ENCODE peak calls at places on chromosome 21, in five cellular contexts. P is fibroblast of lung; N is naive thymus-derived CD4-positive, alpha-beta T cell; D is endothelial cell of umbilical vein; Y is psoas muscle. K is an unnamed sample. For H3K9me3, the result is how much of the 10 kb centered on the place peaks cover.

GRCh38 chr21:43694437-43695079 is 24.4 kb upstream of the PDXK start:
- DNase-seq in D (no peak), N (no peak), Y (no peak), P (no peak), K (no peak)

GRCh38 chr21:42737969-42738590 is 84.7 kb downstream of the PDE9A start:
- DNase-seq in D (peak), Y (peak), N (peak), P (peak), K (no peak)

GRCh38 chr21:42988234-42988965 is 14.0 kb downstream of the PKNOX1 start:
- DNase-seq in N (no peak), D (no peak), Y (no peak), P (peak), K (no peak)

GRCh38 chr21:38039369-38039768 is 123.1 kb upstream of the KCNJ6 start:
- DNase-seq in Y (no peak), N (no peak), P (no peak), D (no peak), K (no peak)

GRCh38 chr21:28737671-28738279 is 254.9 kb downstream of the LTN1 start:
- DNase-seq in N (no peak), Y (no peak), D (peak), P (peak), K (no peak)

GRCh38 chr21:27275294-27275927 is 308.5 kb upstream of the ADAMTS5 start:
- DNase-seq in D (no peak), N (no peak), Y (no peak), P (peak), K (no peak)

GRCh38 chr21:22019766-22020165 is 1021.6 kb downstream of the NCAM2 start:
- DNase-seq in P (peak), Y (no peak), D (no peak), N (no peak), K (no peak)

GRCh38 chr21:35041122-35041521 is 8.0 kb downstream of the RUNX1 start:
- DNase-seq in D (no peak), Y (no peak), N (no peak), P (no peak), K (no peak)

GRCh38 chr21:43306911-43307676 is 119.8 kb downstream of the SIK1 start:
- DNase-seq in Y (peak), N (no peak), D (no peak), P (no peak), K (no peak)

GRCh38 chr21:34018185-34018584 is 55.2 kb upstream of the MRPS6 start:
- DNase-seq in P (no peak), N (no peak), Y (no peak), D (no peak), K (no peak)

GRCh38 chr21:42636931-42637601 is 16.4 kb upstream of the PDE9A start:
- DNase-seq in Y (no peak), P (no peak), D (no peak), N (no peak), K (no peak)

GRCh38 chr21:43667191-43667904 is 8.0 kb downstream of the RRP1B start:
- DNase-seq in Y (no peak), P (peak), N (no peak), D (no peak), K (no peak)

GRCh38 chr21:26842976-26843911 is 2.0 kb downstream of the ADAMTS1 start:
- DNase-seq in Y (peak), D (peak), N (no peak), P (peak), K (no peak)

GRCh38 chr21:26846036-26846931 is 1.1 kb upstream of the ADAMTS1 start:
- DNase-seq in D (peak), P (peak), Y (peak), N (no peak), K (no peak)

GRCh38 chr21:44529011-44529421 is 11.0 kb downstream of the KRTAP10-1 start:
- DNase-seq in P (no peak), D (no peak), Y (no peak), N (no peak), K (no peak)

GRCh38 chr21:35677298-35677841 is 383.0 kb downstream of the SETD4 start:
- DNase-seq in N (no peak), D (no peak), P (no peak), Y (no peak), K (no peak)

GRCh38 chr21:40901690-40902089 is 54.7 kb upstream of the DSCAM start:
- DNase-seq in D (no peak), N (no peak), P (no peak), Y (no peak), K (no peak)

GRCh38 chr21:44092201-44092600 is 15.0 kb upstream of the PWP2 start:
- DNase-seq in N (no peak), D (no peak), P (no peak), Y (no peak), K (no peak)

DNA sequence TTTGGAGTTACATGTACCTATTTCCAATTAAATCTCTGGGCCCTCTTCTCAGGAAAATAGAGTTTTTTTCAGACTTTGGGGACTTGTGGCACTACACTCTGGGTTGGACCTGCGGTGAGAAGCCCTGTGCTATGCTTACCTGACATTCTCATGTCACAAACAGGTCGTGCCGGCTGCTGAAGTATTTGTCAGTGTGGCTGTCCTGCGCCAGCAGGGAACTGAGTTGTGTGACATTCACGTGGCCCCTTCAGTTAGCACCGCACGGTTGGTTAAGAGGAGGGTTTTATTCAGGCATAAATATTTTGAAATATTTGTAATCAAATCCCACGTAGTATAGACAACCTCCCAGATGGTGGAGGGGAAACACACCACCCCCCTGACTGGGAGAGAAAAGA is 6.3 kb upstream of the COL6A2 start:
- DNase-seq in Y (no peak), P (no peak), D (no peak), N (no peak), K (no peak)
- H3K9me3 ChIP-seq in Y (under half), P (under half), D (under half), N (under half), K (under half)

GRCh38 chr21:16159213-16159970 is 429.6 kb downstream of the USP25 start:
- DNase-seq in P (peak), D (no peak), N (no peak), Y (no peak), K (no peak)
- H3K9me3 ChIP-seq in P (under half), D (under half), N (under half), Y (under half), K (under half)

GRCh38 chr21:31117046-31117916 is 79.0 kb upstream of the KRTAP19-8 start:
- DNase-seq in N (no peak), Y (no peak), D (no peak), P (peak), K (no peak)

GRCh38 chr21:31119199-31119598 is 80.9 kb upstream of the KRTAP19-8 start:
- DNase-seq in D (no peak), Y (no peak), N (no peak), P (no peak), K (no peak)

GRCh38 chr21:31110430-31110829 is 72.2 kb upstream of the KRTAP19-8 start:
- DNase-seq in Y (no peak), D (no peak), P (no peak), N (no peak), K (no peak)

GRCh38 chr21:31111093-31111492 is 72.8 kb upstream of the KRTAP19-8 start:
- DNase-seq in D (no peak), Y (no peak), P (no peak), N (no peak), K (no peak)

GRCh38 chr21:31115249-31115648 is 77.0 kb upstream of the KRTAP19-8 start:
- DNase-seq in Y (no peak), D (no peak), P (no peak), N (no peak), K (no peak)
- H3K9me3 ChIP-seq in Y (under half), D (under half), P (under half), N (under half), K (under half)

DNA sequence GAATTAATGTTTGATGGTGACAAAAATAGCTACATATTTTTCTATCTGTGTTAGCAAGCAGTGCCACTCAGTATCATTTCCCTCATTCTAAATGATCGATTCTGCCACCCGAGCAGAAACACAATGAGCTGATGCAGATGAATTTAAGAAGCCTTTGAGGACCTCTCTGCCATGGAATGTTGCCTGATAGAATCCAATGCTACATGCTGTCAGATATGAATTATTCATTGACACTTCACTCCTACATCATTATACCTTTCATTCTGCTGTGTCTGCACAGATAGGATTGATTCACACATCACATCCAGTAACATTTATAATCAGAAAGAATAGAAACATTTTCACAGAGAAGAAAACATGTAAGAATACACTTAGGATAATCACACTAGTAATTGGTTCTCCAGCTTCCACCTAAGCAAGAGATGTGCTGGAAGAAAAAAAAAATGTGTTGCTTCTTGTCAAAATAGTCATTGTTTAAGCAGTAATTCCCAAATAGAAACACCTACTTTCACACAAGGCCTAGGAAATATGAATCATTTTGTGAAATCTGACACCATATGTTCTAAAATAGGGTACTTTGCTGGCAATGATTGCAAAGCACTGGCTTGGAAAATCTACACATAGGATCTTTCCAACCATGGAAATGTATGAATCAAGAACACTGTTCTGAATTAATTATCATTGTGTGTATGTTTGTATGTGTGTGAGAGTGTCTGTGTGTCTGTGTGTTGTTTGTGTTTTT is 110.1 kb downstream of the GRIK1 start:
- DNase-seq in P (peak), Y (no peak), N (no peak), D (no peak), K (no peak)
- H3K9me3 ChIP-seq in P (under half), Y (under half), N (under half), D (under half), K (under half)

GRCh38 chr21:45781741-45782140 is 138.2 kb downstream of the PCBP3 start:
- DNase-seq in N (no peak), P (no peak), Y (no peak), D (no peak), K (no peak)

GRCh38 chr21:45780647-45781046 is 137.1 kb downstream of the PCBP3 start:
- DNase-seq in N (no peak), D (no peak), Y (no peak), P (no peak), K (no peak)

GRCh38 chr21:45779226-45779625 is 135.7 kb downstream of the PCBP3 start:
- DNase-seq in P (no peak), N (no peak), Y (no peak), D (no peak), K (no peak)

GRCh38 chr21:45778686-45779085 is 135.2 kb downstream of the PCBP3 start:
- DNase-seq in D (no peak), Y (no peak), N (no peak), P (no peak), K (no peak)

DNA sequence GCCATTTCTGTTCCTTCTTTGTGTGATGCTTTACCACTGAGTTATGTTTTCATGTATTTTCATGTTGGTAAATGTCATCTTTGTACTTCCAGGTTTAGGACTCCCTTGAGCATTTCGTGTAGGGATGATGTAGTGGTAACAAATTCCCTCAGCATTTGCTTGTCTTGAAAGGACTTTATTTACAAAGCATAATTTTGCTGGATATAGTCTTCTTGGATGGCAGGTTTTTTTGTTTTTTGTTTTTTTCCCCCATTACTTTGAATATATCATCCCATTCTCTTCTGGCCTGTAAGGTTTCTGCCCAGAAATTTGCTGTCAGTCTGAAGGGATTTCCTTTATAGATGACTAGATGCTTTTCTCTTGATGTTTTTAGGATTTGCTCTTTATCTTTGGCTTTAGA is 133.4 kb downstream of the PCBP3 start:
- DNase-seq in N (no peak), Y (no peak), D (no peak), P (no peak), K (no peak)
- H3K9me3 ChIP-seq in N (under half), Y (under half), D (under half), P (under half), K (under half)